ENCODE peak calls at places on chromosomes 11 and 22, in seven cellular contexts. One of them, this sample, is unnamed. For H3K27me3, the result is how much of the 10 kb centered on the place peaks cover.

GRCh38 chr11:76141901-76142300 is 64.4 kb downstream of the WNT11 start:
- DNase-seq in heart left ventricle: no peak
- DNase-seq in mammary epithelial cell: no peak
- DNase-seq in ascending aorta: no peak
- DNase-seq in lung: no peak
- DNase-seq in lower lobe of right lung: no peak
- DNase-seq in HCT116: no peak
- DNase-seq in this sample: no peak

GRCh38 chr11:109970516-109971183 is 122.5 kb upstream of the ZC3H12C start:
- DNase-seq in heart left ventricle: no peak
- DNase-seq in lung: no peak
- DNase-seq in ascending aorta: no peak
- DNase-seq in HCT116: no peak
- DNase-seq in mammary epithelial cell: peak
- DNase-seq in lower lobe of right lung: no peak
- DNase-seq in this sample: peak

GRCh38 chr22:16957781-16958180 is 50.2 kb downstream of the GAB4 start:
- DNase-seq in heart left ventricle: no peak
- DNase-seq in ascending aorta: no peak
- DNase-seq in HCT116: no peak
- DNase-seq in lower lobe of right lung: no peak
- DNase-seq in lung: no peak
- DNase-seq in mammary epithelial cell: no peak
- DNase-seq in this sample: no peak

GRCh38 chr11:32434116-32434386 is 1.3 kb downstream of the WT1 start:
- DNase-seq in heart left ventricle: no peak
- DNase-seq in HCT116: no peak
- DNase-seq in ascending aorta: no peak
- DNase-seq in mammary epithelial cell: no peak
- DNase-seq in lung: no peak
- DNase-seq in lower lobe of right lung: no peak
- DNase-seq in this sample: no peak

GRCh38 chr11:102452461-102453285 is at the start of gene TMEM123:
- DNase-seq in ascending aorta: peak
- DNase-seq in HCT116: peak
- DNase-seq in lower lobe of right lung: peak
- DNase-seq in mammary epithelial cell: peak
- DNase-seq in lung: peak
- DNase-seq in heart left ventricle: peak
- DNase-seq in this sample: peak

GRCh38 chr11:61447601-61448551 is 18.0 kb downstream of the SDHAF2 start:
- DNase-seq in HCT116: no peak
- DNase-seq in lung: no peak
- DNase-seq in ascending aorta: no peak
- DNase-seq in heart left ventricle: no peak
- DNase-seq in mammary epithelial cell: peak
- DNase-seq in lower lobe of right lung: no peak
- DNase-seq in this sample: no peak

GRCh38 chr22:25511725-25512124 is 52.8 kb upstream of the GRK3 start:
- DNase-seq in HCT116: no peak
- DNase-seq in lower lobe of right lung: no peak
- DNase-seq in lung: no peak
- DNase-seq in ascending aorta: no peak
- DNase-seq in mammary epithelial cell: no peak
- DNase-seq in heart left ventricle: no peak
- DNase-seq in this sample: no peak

GRCh38 chr22:37045958-37046357 is 5.6 kb upstream of the KCTD17 start:
- DNase-seq in heart left ventricle: no peak
- DNase-seq in mammary epithelial cell: no peak
- DNase-seq in ascending aorta: no peak
- DNase-seq in lung: no peak
- DNase-seq in lower lobe of right lung: no peak
- DNase-seq in HCT116: no peak
- DNase-seq in this sample: no peak

GRCh38 chr11:10109836-10110235 is 184.2 kb downstream of the SBF2 start:
- DNase-seq in HCT116: no peak
- DNase-seq in heart left ventricle: no peak
- DNase-seq in lower lobe of right lung: no peak
- DNase-seq in mammary epithelial cell: no peak
- DNase-seq in ascending aorta: no peak
- DNase-seq in lung: no peak
- DNase-seq in this sample: no peak

GRCh38 chr11:17767914-17768313 is 33.3 kb downstream of the KCNC1 start:
- DNase-seq in lung: no peak
- DNase-seq in HCT116: no peak
- DNase-seq in lower lobe of right lung: no peak
- DNase-seq in heart left ventricle: no peak
- DNase-seq in mammary epithelial cell: no peak
- DNase-seq in ascending aorta: no peak
- DNase-seq in this sample: no peak

GRCh38 chr11:124823512-124824376 is 23.5 kb upstream of the MSANTD2 start:
- DNase-seq in ascending aorta: peak
- DNase-seq in lower lobe of right lung: peak
- DNase-seq in heart left ventricle: no peak
- DNase-seq in mammary epithelial cell: no peak
- DNase-seq in lung: peak
- DNase-seq in HCT116: no peak
- DNase-seq in this sample: no peak

GRCh38 chr11:47213985-47214564 is 699 bp upstream of the DDB2 start:
- DNase-seq in ascending aorta: peak
- DNase-seq in lower lobe of right lung: peak
- DNase-seq in mammary epithelial cell: peak
- DNase-seq in HCT116: peak
- DNase-seq in heart left ventricle: peak
- DNase-seq in lung: peak
- DNase-seq in this sample: peak

GRCh38 chr11:10012068-10012467 is 282.0 kb downstream of the SBF2 start:
- DNase-seq in ascending aorta: no peak
- DNase-seq in lung: no peak
- DNase-seq in HCT116: no peak
- DNase-seq in heart left ventricle: no peak
- DNase-seq in mammary epithelial cell: no peak
- DNase-seq in lower lobe of right lung: no peak
- DNase-seq in this sample: no peak

GRCh38 chr22:46600397-46600796 is 19.8 kb upstream of the GRAMD4 start:
- DNase-seq in lower lobe of right lung: no peak
- DNase-seq in ascending aorta: no peak
- DNase-seq in HCT116: no peak
- DNase-seq in mammary epithelial cell: no peak
- DNase-seq in lung: no peak
- DNase-seq in heart left ventricle: no peak
- DNase-seq in this sample: no peak

GRCh38 chr11:68229601-68230000 is 16.5 kb upstream of the KMT5B start:
- DNase-seq in lung: no peak
- DNase-seq in lower lobe of right lung: no peak
- DNase-seq in heart left ventricle: no peak
- DNase-seq in ascending aorta: no peak
- DNase-seq in mammary epithelial cell: no peak
- DNase-seq in HCT116: no peak
- DNase-seq in this sample: no peak

GRCh38 chr11:112279901-112280267 is 19.2 kb upstream of the PLET1 start:
- DNase-seq in ascending aorta: peak
- DNase-seq in mammary epithelial cell: peak
- DNase-seq in HCT116: no peak
- DNase-seq in lower lobe of right lung: peak
- DNase-seq in lung: peak
- DNase-seq in heart left ventricle: peak
- DNase-seq in this sample: peak

GRCh38 chr11:68146010-68146540 is 24.9 kb upstream of the CHKA start:
- DNase-seq in lung: peak
- DNase-seq in heart left ventricle: peak
- DNase-seq in lower lobe of right lung: peak
- DNase-seq in ascending aorta: peak
- DNase-seq in HCT116: no peak
- DNase-seq in mammary epithelial cell: no peak
- DNase-seq in this sample: no peak

GRCh38 chr11:111408789-111409727 is 30.0 kb upstream of the POU2AF1 start:
- DNase-seq in lower lobe of right lung: no peak
- DNase-seq in lung: no peak
- DNase-seq in HCT116: no peak
- DNase-seq in ascending aorta: no peak
- DNase-seq in mammary epithelial cell: peak
- DNase-seq in heart left ventricle: no peak
- DNase-seq in this sample: no peak

GRCh38 chr22:38953091-38953490 is 4.3 kb upstream of the APOBEC3A start:
- DNase-seq in ascending aorta: no peak
- DNase-seq in lung: no peak
- DNase-seq in HCT116: no peak
- DNase-seq in heart left ventricle: no peak
- DNase-seq in mammary epithelial cell: no peak
- DNase-seq in lower lobe of right lung: no peak
- DNase-seq in this sample: no peak
- H3K4me3 ChIP-seq in ascending aorta: no peak
- H3K4me3 ChIP-seq in lung: no peak
- H3K4me3 ChIP-seq in HCT116: no peak
- H3K4me3 ChIP-seq in heart left ventricle: no peak
- H3K4me3 ChIP-seq in mammary epithelial cell: no peak
- H3K4me3 ChIP-seq in lower lobe of right lung: no peak
- H3K4me3 ChIP-seq in this sample: peak

GRCh38 chr11:1231396-1232327 is 8.8 kb downstream of the MUC5B start:
- DNase-seq in heart left ventricle: peak
- DNase-seq in HCT116: no peak
- DNase-seq in lung: no peak
- DNase-seq in ascending aorta: no peak
- DNase-seq in mammary epithelial cell: no peak
- DNase-seq in lower lobe of right lung: peak
- DNase-seq in this sample: no peak

GRCh38 chr11:1228921-1229451 is 6.1 kb downstream of the MUC5B start:
- DNase-seq in lung: no peak
- DNase-seq in ascending aorta: no peak
- DNase-seq in lower lobe of right lung: no peak
- DNase-seq in mammary epithelial cell: no peak
- DNase-seq in HCT116: no peak
- DNase-seq in heart left ventricle: peak
- DNase-seq in this sample: no peak

GRCh38 chr11:1230121-1230455 is 7.2 kb downstream of the MUC5B start:
- DNase-seq in HCT116: no peak
- DNase-seq in ascending aorta: no peak
- DNase-seq in lung: no peak
- DNase-seq in mammary epithelial cell: no peak
- DNase-seq in heart left ventricle: peak
- DNase-seq in lower lobe of right lung: no peak
- DNase-seq in this sample: no peak

GRCh38 chr11:1229471-1230120 is 6.7 kb downstream of the MUC5B start:
- DNase-seq in lung: no peak
- DNase-seq in ascending aorta: no peak
- DNase-seq in HCT116: no peak
- DNase-seq in mammary epithelial cell: no peak
- DNase-seq in lower lobe of right lung: peak
- DNase-seq in heart left ventricle: peak
- DNase-seq in this sample: no peak

DNA sequence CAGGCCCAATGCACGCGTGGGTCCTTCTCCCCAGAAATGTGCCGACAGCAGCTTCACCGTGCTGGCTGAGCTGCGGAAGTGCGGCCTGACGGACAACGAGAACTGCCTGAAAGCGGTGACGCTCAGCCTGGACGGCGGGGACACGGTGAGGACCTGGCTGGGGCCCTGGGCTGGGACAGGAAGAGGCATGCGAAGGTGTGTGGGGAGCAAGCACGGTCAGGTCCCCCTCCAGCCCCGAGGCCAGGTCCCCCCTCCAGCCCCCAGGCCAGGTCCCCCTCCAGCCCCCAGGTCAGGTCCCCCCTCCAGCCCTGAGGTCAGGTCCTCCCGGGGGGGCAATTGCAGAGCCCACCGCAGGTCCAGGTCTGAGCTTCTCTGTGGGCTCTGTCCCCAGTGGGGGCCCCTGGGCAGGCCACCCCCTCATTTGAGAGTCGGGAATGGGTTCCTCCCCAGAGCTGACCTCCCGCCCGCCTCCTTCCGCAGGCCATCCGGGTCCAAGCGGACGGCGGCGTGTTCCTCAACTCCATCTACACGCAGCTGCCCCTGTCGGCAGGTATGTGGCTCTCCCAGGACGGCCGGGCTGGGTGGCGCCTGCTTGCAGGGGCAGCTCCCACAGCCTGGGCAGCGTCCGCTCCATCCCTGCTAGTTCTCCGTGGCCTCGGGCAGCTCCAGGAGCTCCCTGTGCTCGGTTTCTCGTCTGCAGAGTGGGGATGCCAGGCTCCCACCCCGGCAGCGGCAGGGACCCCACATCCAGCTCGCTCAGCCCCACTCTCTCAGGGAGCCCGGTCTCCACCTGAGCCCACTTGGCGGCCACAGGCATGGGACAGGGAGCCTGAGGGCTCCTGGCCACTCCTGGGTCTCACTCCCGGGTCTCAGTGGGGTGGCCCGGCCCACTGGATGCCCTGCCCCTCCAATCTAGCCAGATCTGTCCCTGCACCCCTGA is 7.9 kb downstream of the MUC5B start:
- DNase-seq in lung: no peak
- DNase-seq in HCT116: no peak
- DNase-seq in lower lobe of right lung: peak
- DNase-seq in heart left ventricle: peak
- DNase-seq in ascending aorta: no peak
- DNase-seq in mammary epithelial cell: peak
- DNase-seq in this sample: no peak
- H3K27me3 ChIP-seq in lung: under half
- H3K27me3 ChIP-seq in HCT116: under half
- H3K27me3 ChIP-seq in lower lobe of right lung: under half
- H3K27me3 ChIP-seq in heart left ventricle: under half
- H3K27me3 ChIP-seq in ascending aorta: under half
- H3K27me3 ChIP-seq in mammary epithelial cell: under half
- H3K27me3 ChIP-seq in this sample: under half

DNA sequence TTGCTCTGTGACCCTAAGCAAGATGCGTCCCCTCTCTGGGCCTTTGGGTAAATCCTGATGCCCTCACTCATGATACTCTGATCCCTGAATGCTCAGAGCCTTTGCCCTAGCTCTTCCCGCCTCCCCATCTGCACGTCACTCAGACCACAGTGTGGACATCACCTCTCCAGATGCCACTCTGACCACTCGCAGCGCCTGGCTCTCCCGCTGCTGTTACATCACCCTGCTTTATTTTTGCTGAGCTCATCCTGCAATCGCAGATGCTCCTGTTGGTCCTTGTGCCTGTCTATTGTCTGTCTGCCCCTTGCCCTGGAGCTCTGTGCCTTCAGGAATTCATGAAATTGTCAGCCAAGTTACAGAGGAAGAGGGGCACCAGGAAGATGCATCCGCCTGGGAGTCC is 5.5 kb downstream of the OSM start:
- DNase-seq in lung: no peak
- DNase-seq in lower lobe of right lung: no peak
- DNase-seq in HCT116: no peak
- DNase-seq in ascending aorta: no peak
- DNase-seq in heart left ventricle: no peak
- DNase-seq in mammary epithelial cell: no peak
- DNase-seq in this sample: no peak
- TF ChIP-seq CTCF in lung: no peak
- TF ChIP-seq CTCF in lower lobe of right lung: no peak
- TF ChIP-seq CTCF in HCT116: no peak
- TF ChIP-seq CTCF in ascending aorta: no peak
- TF ChIP-seq CTCF in heart left ventricle: no peak
- TF ChIP-seq CTCF in mammary epithelial cell: no peak
- TF ChIP-seq CTCF in this sample: no peak

DNA sequence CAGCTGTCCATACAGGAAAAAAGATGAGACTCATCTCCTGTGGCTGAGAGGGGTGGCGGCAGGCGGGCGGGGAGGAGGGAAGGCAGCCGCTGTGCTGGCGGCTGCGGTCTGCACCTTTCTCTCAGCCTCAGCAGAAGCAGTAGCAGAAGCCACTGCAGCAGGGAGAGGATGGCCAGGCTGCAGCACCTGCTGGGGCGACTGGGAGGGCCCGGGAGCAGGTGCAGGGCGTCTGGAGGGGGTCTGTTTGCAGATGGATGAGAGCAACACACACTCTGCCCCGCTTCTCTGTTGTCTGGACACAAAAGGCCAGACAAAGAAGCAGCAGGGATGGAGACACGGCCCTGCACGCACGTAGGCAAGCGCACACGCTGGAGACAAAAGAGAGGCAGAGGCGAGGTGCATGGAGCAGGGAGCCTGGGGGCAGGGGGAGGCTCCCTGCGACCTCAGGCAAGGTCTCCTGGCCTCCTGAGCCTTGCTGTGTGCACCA is 9.3 kb upstream of the MIAT start:
- DNase-seq in lower lobe of right lung: no peak
- DNase-seq in ascending aorta: no peak
- DNase-seq in mammary epithelial cell: no peak
- DNase-seq in lung: no peak
- DNase-seq in HCT116: no peak
- DNase-seq in heart left ventricle: peak
- DNase-seq in this sample: no peak
- H3K4me3 ChIP-seq in lower lobe of right lung: no peak
- H3K4me3 ChIP-seq in ascending aorta: no peak
- H3K4me3 ChIP-seq in mammary epithelial cell: no peak
- H3K4me3 ChIP-seq in lung: no peak
- H3K4me3 ChIP-seq in HCT116: no peak
- H3K4me3 ChIP-seq in heart left ventricle: no peak
- H3K4me3 ChIP-seq in this sample: no peak